ENCODE peak calls at places on chromosome 2, in six cellular contexts. P, W, C, B, V and G are unnamed samples.

GRCh38 chr2:239832101-239832994 is 192.8 kb downstream of the NDUFA10 start:
- DNase-seq in B (no peak), W (no peak), V (peak; percentile 35), C (no peak), P (no peak), G (no peak)

GRCh38 chr2:143426296-143426695 is 297.1 kb downstream of the ARHGAP15 start:
- DNase-seq in B (no peak), C (no peak), V (no peak), P (peak; percentile 63), W (peak; percentile 95), G (no peak)

GRCh38 chr2:144703852-144704324 is 184.0 kb upstream of the ZEB2 start:
- DNase-seq in P (peak; percentile 71), W (peak; percentile 61), V (no peak), C (peak; percentile 30), B (peak; percentile 83), G (no peak)

GRCh38 chr2:108271691-108272253 is 16.9 kb upstream of the SULT1C2 start:
- DNase-seq in W (peak; percentile 84), V (no peak), C (no peak), P (peak; percentile 86), B (peak; percentile 95), G (no peak)

GRCh38 chr2:58046585-58047372 is at the start of gene VRK2:
- DNase-seq in B (peak; percentile 97), C (peak; percentile 98), P (peak; percentile 92), V (peak; percentile 88), W (peak; percentile 87), G (peak; percentile 83)

GRCh38 chr2:28621172-28622100 is 125.6 kb downstream of the PLB1 start:
- DNase-seq in P (peak; percentile 100), V (peak; percentile 56), W (peak; percentile 98), B (peak; percentile 89), C (peak; percentile 73), G (peak; percentile 32)

GRCh38 chr2:153548536-153548935 is 70.0 kb upstream of the RPRM start:
- DNase-seq in B (no peak), C (no peak), V (no peak), W (no peak), P (no peak), G (no peak)

GRCh38 chr2:176423819-176424218 is 154.6 kb downstream of the MTX2 start:
- DNase-seq in V (no peak), W (no peak), P (no peak), C (no peak), B (no peak), G (no peak)

GRCh38 chr2:19292007-19292406 is 66.4 kb downstream of the OSR1 start:
- DNase-seq in V (no peak), P (no peak), W (no peak), B (no peak), C (peak; percentile 3), G (no peak)

GRCh38 chr2:239288951-239289481 is 111.8 kb downstream of the HDAC4 start:
- DNase-seq in V (no peak), B (no peak), W (no peak), P (peak; percentile 69), C (no peak), G (peak; percentile 27)

GRCh38 chr2:199589303-199589702 is 131.6 kb upstream of the SATB2 start:
- DNase-seq in W (no peak), C (no peak), V (no peak), B (no peak), P (no peak), G (no peak)

GRCh38 chr2:69138793-69139510 is 126.0 kb downstream of the ANTXR1 start:
- DNase-seq in C (peak; percentile 61), V (no peak), W (peak; percentile 88), P (peak; percentile 75), B (peak; percentile 48), G (no peak)

GRCh38 chr2:151632993-151633592 is 101.2 kb downstream of the NEB start:
- DNase-seq in B (peak; percentile 47), C (peak; percentile 14), V (no peak), P (peak; percentile 18), W (peak; percentile 22), G (no peak)

GRCh38 chr2:81894451-81894990 is 1590.0 kb upstream of the LRRTM1 start:
- DNase-seq in C (peak; percentile 37), P (peak; percentile 20), B (no peak), W (peak; percentile 1), V (no peak), G (no peak)

GRCh38 chr2:213021971-213022899 is 129.2 kb downstream of the IKZF2 start:
- DNase-seq in P (peak; percentile 17), B (peak; percentile 73), C (no peak), W (peak; percentile 75), V (no peak), G (no peak)

GRCh38 chr2:49616800-49617199 is 462.5 kb upstream of the FSHR start:
- DNase-seq in B (peak; percentile 41), P (peak; percentile 18), V (no peak), W (no peak), C (peak; percentile 57), G (peak; percentile 36)

GRCh38 chr2:238988105-238988504 is 140.2 kb downstream of the TWIST2 start:
- DNase-seq in V (no peak), B (no peak), W (no peak), P (no peak), C (no peak), G (no peak)

DNA sequence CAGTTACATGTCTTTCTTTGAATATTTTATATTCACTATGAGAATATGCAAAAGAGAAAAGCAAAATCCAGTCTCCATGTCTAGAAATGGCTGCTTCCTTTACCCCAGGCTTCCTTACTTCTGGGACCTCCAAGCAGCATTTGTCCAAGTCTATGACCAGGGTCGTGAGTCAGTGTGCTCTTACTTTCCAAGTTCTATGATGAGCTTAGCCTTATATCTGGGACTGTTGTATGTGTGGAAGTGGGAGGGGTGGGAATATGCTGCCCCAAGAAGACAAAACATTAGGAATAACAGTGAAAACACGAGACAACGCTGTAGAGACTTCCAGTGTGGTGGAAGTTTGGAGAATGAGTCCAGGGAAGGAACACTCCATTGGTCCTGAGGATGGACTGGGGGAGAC is 21.2 kb upstream of the CHRNA1 start:
- DNase-seq in V (no peak), P (no peak), C (no peak), W (peak; percentile 47), B (no peak), G (no peak)
- H2AK5ac ChIP-seq in V (peak overlapping the region; percentile 71), P (peak overlapping the region; percentile 49), C (peak overlapping the region; percentile 6), W (peak overlapping the region; percentile 97), B (no peak overlapping the region), G (no peak overlapping the region)

GRCh38 chr2:183034806-183035205 is 3.5 kb downstream of the NCKAP1 start:
- DNase-seq in C (peak; percentile 69), V (no peak), W (peak; percentile 63), P (peak; percentile 63), B (no peak), G (no peak)

GRCh38 chr2:183037281-183037659 is 987 bp downstream of the NCKAP1 start:
- DNase-seq in W (peak; percentile 47), V (no peak), C (peak; percentile 51), P (peak; percentile 57), B (peak; percentile 66), G (no peak)

GRCh38 chr2:183033951-183034350 is 4.3 kb downstream of the NCKAP1 start:
- DNase-seq in C (no peak), P (no peak), W (no peak), V (no peak), B (no peak), G (no peak)

GRCh38 chr2:183035954-183036669 is 2.1 kb downstream of the NCKAP1 start:
- DNase-seq in V (no peak), B (no peak), C (no peak), W (no peak), P (no peak), G (no peak)

DNA sequence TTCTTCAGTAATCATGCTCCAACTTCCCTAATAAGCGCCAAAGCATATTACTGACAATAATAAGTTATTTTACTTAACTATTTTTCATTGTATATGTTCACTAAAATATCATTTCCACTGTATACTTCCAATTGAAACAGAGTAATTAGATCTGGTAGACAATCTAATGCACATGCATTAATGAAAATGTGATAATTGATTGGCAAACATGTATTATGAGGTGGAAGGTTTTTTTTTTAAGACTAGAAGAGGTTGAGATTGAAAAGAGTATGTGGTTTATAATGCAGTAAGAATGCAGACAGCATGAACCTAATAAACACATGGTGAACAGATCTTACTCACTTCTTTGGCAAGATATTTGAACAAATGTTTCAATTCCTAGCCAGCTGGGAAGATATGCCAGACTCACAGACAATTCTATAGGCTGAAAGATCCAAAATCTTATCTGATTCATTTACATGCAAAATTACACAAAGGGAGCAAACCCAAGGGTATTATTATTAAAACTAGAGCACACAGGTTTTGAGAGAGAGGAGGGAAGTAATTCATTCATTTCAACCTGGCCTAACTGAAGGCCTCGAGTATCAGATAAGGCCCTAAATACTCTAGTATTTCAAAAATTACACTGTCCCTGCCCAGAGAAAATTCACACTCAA is 2.8 kb downstream of the NCKAP1 start:
- DNase-seq in W (peak; percentile 88), B (no peak), V (no peak), P (peak; percentile 61), C (no peak), G (no peak)
- H3K9ac ChIP-seq in W (no peak overlapping the region), B (no peak overlapping the region), V (no peak overlapping the region), P (peak overlapping the region; percentile 97), C (peak overlapping the region; percentile 31), G (no peak overlapping the region)

DNA sequence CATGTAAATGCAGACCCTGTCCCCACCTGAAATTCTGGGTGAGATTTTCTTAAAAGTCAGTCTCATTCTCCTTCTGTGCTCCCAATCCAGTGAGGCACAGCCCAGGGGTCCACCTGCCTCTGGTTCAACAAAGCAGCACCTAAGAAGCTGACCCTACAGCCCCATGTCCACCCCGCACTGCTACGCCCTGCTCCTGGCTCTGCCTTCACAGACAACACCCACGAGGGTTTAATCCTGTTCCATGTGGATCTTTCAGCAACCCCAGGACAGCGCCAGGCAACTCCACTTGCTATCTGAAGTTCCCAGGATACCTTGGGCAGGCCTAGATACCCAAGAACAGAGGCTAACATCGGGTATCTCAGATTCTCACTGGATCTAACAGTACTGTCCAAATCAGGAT is 44.9 kb downstream of the HDLBP start:
- DNase-seq in W (no peak), C (no peak), V (no peak), P (no peak), B (no peak), G (no peak)
- H3K4me3 ChIP-seq in W (peak overlapping the region; percentile 74), C (no peak overlapping the region), V (no peak overlapping the region), P (peak overlapping the region; percentile 82), B (no peak overlapping the region), G (no peak overlapping the region)

DNA sequence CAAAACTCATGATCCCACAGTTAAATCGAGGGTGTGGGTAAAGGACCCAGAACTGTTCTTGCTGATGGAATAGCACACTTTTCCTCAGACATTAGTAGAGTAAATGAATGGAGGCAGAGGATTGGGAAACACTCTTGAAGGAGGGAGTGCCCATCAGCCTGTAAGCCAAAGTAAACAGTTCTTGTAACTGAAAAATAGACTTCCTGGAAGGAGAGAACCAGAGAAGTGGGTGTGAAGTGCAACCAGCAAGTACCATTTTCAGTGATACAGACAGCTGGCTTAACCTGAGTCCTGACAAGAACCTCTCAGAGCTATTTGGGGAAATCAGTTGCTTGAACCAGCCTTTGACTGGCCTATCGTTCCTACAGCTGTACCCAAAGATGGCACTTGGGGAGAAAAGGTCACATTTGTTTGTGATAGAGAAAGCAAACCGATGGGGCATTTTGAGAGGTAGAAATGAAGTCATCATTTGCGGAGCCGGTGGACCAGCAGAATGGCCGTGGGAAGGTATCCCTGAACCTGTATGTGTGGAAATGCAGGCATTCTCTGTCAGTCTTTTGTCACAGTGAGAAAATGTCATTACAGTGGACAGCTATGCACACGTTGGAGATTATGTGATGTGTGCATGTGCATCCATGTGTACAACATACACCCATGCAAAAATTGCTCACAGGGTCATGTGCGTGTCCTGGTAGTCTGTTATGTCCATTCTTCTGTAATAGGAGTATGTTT is 17.7 kb downstream of the CRIM1 start:
- DNase-seq in V (no peak), C (no peak), B (peak; percentile 74), W (peak; percentile 70), P (peak; percentile 75), G (no peak)
- H2AK5ac ChIP-seq in V (peak overlapping the region; percentile 43), C (peak overlapping the region; percentile 47), B (no peak overlapping the region), W (peak overlapping the region; percentile 24), P (no peak overlapping the region), G (no peak overlapping the region)